ENCODE peak calls at places on chromosomes 11 and 22, in ten cellular contexts. K is retinal pigment epithelial cell; P is dorsolateral prefrontal cortex; X is GF-D8; J is A549; T is AG04449; A is AG09309; Q is activated CD8-positive, alpha-beta memory T cell treated with anti-CD3 and anti-CD28 coated beads, Interleukin-2, amount 10 ng/mL, durations not matched to agents 7 days and 5 days; N is SHP77; S is T-helper 1 cell. L is an unnamed sample.

GRCh38 chr11:119031912-119032280 is 1.2 kb upstream of the SLC37A4 start:
- DNase-seq in P (no peak), J (no peak), A (no peak), S (no peak), Q (no peak), K (no peak), X (no peak), T (no peak), N (no peak), L (no peak)

GRCh38 chr11:69696749-69697488 is 6.9 kb downstream of the FGF19 start:
- DNase-seq in S (no peak), T (no peak), K (no peak), N (peak), A (no peak), X (no peak), J (no peak), P (no peak), Q (no peak), L (no peak)

GRCh38 chr11:109075976-109076375 is 346.0 kb upstream of the C11orf87 start:
- DNase-seq in N (no peak), P (no peak), X (no peak), A (no peak), K (no peak), J (no peak), S (no peak), Q (no peak), T (no peak), L (no peak)

GRCh38 chr11:126853732-126854131 is 146.8 kb downstream of the KIRREL3 start:
- DNase-seq in J (peak), P (no peak), S (no peak), A (no peak), T (no peak), Q (no peak), K (no peak), N (no peak), X (no peak), L (no peak)

GRCh38 chr11:120546312-120547205 is 35.0 kb downstream of the GRIK4 start:
- DNase-seq in K (peak), S (no peak), P (no peak), A (peak), Q (no peak), T (peak), X (no peak), J (no peak), N (no peak), L (peak)

GRCh38 chr22:35349704-35350538 is 31.0 kb upstream of the HMOX1 start:
- DNase-seq in T (no peak), S (no peak), Q (no peak), X (no peak), A (no peak), N (peak), J (no peak), K (no peak), P (no peak), L (no peak)

GRCh38 chr22:49968831-49969661 is 8.5 kb downstream of the PIM3 start:
- DNase-seq in S (no peak), P (no peak), K (no peak), N (no peak), J (no peak), T (no peak), A (no peak), Q (peak), X (no peak), L (no peak)

GRCh38 chr11:65165847-65166317 is 4.2 kb upstream of the SPDYC start:
- DNase-seq in P (no peak), K (no peak), A (no peak), Q (no peak), T (no peak), S (no peak), X (no peak), J (no peak), N (no peak), L (no peak)

GRCh38 chr11:131913267-131913666 is 542.9 kb downstream of the NTM start:
- DNase-seq in S (no peak), J (no peak), Q (no peak), K (no peak), A (no peak), T (no peak), X (no peak), N (no peak), P (no peak), L (no peak)

GRCh38 chr11:123653997-123654565 is 343 bp downstream of the SCN3B start:
- DNase-seq in X (no peak), Q (peak), J (peak), K (no peak), N (no peak), A (no peak), P (peak), T (no peak), S (peak), L (peak)

GRCh38 chr11:72780291-72781062 is 13.4 kb downstream of the STARD10 start:
- DNase-seq in P (no peak), A (no peak), S (no peak), K (no peak), J (no peak), N (no peak), X (no peak), Q (no peak), T (no peak), L (no peak)

GRCh38 chr22:39907035-39907434 is 6.2 kb downstream of the GRAP2 start:
- DNase-seq in Q (peak), X (no peak), T (no peak), N (no peak), A (no peak), P (no peak), J (no peak), S (no peak), K (no peak), L (no peak)

GRCh38 chr22:16845465-16845864 is 20.3 kb upstream of the XKR3 start:
- DNase-seq in Q (no peak), J (no peak), A (no peak), N (no peak), P (no peak), T (no peak), X (no peak), S (no peak), K (no peak), L (no peak)

GRCh38 chr11:111707039-111707690 is 59.0 kb downstream of the PPP2R1B start:
- DNase-seq in X (no peak), J (no peak), T (no peak), S (no peak), N (no peak), A (peak), K (no peak), Q (no peak), P (no peak), L (peak)

GRCh38 chr11:76047231-76047630 is 159.1 kb downstream of the WNT11 start:
- DNase-seq in T (no peak), N (no peak), X (no peak), P (no peak), S (no peak), J (no peak), Q (no peak), A (no peak), K (no peak), L (no peak)

GRCh38 chr11:121129362-121130340 is 28.6 kb downstream of the TECTA start:
- DNase-seq in J (no peak), Q (no peak), K (no peak), S (no peak), N (no peak), T (no peak), A (no peak), X (no peak), P (no peak), L (no peak)

GRCh38 chr11:115544422-115544821 is 40.2 kb upstream of the CADM1 start:
- DNase-seq in A (no peak), Q (no peak), J (no peak), S (no peak), T (no peak), P (peak), N (no peak), X (no peak), K (no peak), L (no peak)

GRCh38 chr22:45631140-45631539 is 40.5 kb upstream of the ATXN10 start:
- DNase-seq in X (no peak), K (no peak), J (no peak), N (no peak), S (no peak), T (no peak), A (no peak), Q (no peak), P (no peak), L (no peak)

GRCh38 chr11:93517041-93517440 is 26.1 kb downstream of the SMCO4 start:
- DNase-seq in N (no peak), J (no peak), T (no peak), S (no peak), A (no peak), Q (no peak), X (no peak), K (no peak), P (no peak), L (no peak)

GRCh38 chr11:69276165-69276564 is 17.8 kb upstream of the MYEOV start:
- DNase-seq in S (no peak), A (no peak), P (no peak), T (no peak), K (no peak), Q (no peak), J (no peak), N (no peak), X (no peak), L (no peak)

GRCh38 chr11:129785383-129786111 is 30.1 kb upstream of the TMEM45B start:
- DNase-seq in N (peak), T (no peak), K (no peak), J (no peak), P (no peak), X (peak), Q (no peak), A (no peak), S (no peak), L (no peak)

GRCh38 chr11:108525161-108525560 is 27.0 kb upstream of the POGLUT3 start:
- DNase-seq in S (no peak), A (no peak), X (no peak), N (no peak), K (no peak), P (no peak), J (no peak), Q (no peak), T (no peak), L (no peak)

GRCh38 chr11:30504468-30504867 is 81.7 kb downstream of the MPPED2 start:
- DNase-seq in A (no peak), X (no peak), P (no peak), K (no peak), S (no peak), Q (no peak), N (no peak), T (no peak), J (no peak), L (no peak)

GRCh38 chr11:6755303-6755952 is 16.3 kb downstream of the OR2AG2 start:
- DNase-seq in J (peak), N (peak), T (no peak), X (no peak), A (no peak), Q (peak), K (no peak), P (peak), S (peak), L (no peak)

GRCh38 chr11:131108780-131109179 is 192.5 kb upstream of the SNX19 start:
- DNase-seq in T (peak), S (no peak), K (no peak), X (no peak), Q (no peak), N (no peak), J (no peak), P (no peak), A (no peak), L (peak)

GRCh38 chr22:16824718-16825687 is at the start of gene XKR3:
- DNase-seq in A (no peak), J (no peak), Q (no peak), P (no peak), N (no peak), S (no peak), T (no peak), K (peak), X (peak), L (no peak)

GRCh38 chr22:26561756-26562417 is 28.0 kb downstream of the TPST2 start:
- DNase-seq in N (no peak), K (no peak), J (no peak), Q (no peak), S (no peak), X (no peak), A (no peak), P (peak), T (no peak), L (no peak)

GRCh38 chr22:30206964-30207363 is 39.6 kb downstream of the LIF start:
- DNase-seq in K (peak), X (no peak), S (no peak), Q (no peak), N (peak), P (no peak), T (peak), A (no peak), J (peak), L (peak)

GRCh38 chr11:60925685-60926267 is 1.5 kb downstream of the TMEM132A start:
- DNase-seq in N (no peak), A (peak), P (peak), Q (no peak), S (no peak), K (no peak), T (peak), J (peak), X (no peak), L (peak)

GRCh38 chr22:30344447-30345200 is 12.1 kb downstream of the SF3A1 start:
- DNase-seq in S (no peak), A (no peak), K (no peak), J (no peak), P (no peak), X (no peak), T (no peak), N (no peak), Q (peak), L (no peak)

GRCh38 chr22:29080061-29080975 is 7.5 kb downstream of the KREMEN1 start:
- DNase-seq in J (no peak), S (no peak), P (no peak), Q (no peak), N (no peak), A (no peak), T (no peak), K (no peak), X (no peak), L (no peak)

GRCh38 chr11:47259178-47259977 is 1.6 kb downstream of the NR1H3 start:
- DNase-seq in A (no peak), S (no peak), J (peak), N (no peak), T (no peak), X (no peak), P (no peak), Q (peak), K (no peak), L (no peak)

GRCh38 chr22:20567993-20568417 is 60.6 kb downstream of the MED15 start:
- DNase-seq in K (peak), S (no peak), X (no peak), T (no peak), Q (no peak), P (no peak), N (no peak), J (no peak), A (no peak), L (no peak)

GRCh38 chr11:14554959-14555358 is 34.8 kb upstream of the PSMA1 start:
- DNase-seq in X (peak), S (no peak), J (no peak), K (no peak), N (no peak), T (no peak), P (peak), Q (no peak), A (no peak), L (no peak)

L was measured in AG04450.